ENCODE peak calls at places on chromosome 11, in eight cellular contexts. Q, G, F, Y, E, H, J and Z are unnamed samples.

GRCh38 chr11:16356751-16357365 is 512 bp upstream of the SOX6 start:
- DNase-seq in Q (peak; percentile 38), Y (no peak), H (no peak), J (no peak), G (no peak), F (no peak), E (peak; percentile 7), Z (no peak)

GRCh38 chr11:70080763-70081162 is 2.6 kb downstream of the ANO1 start:
- DNase-seq in Y (no peak), J (no peak), Q (peak; percentile 19), F (no peak), H (no peak), G (no peak), E (no peak), Z (no peak)

GRCh38 chr11:95790933-95791247 is 592 bp downstream of the CEP57 start:
- DNase-seq in F (peak; percentile 82), E (peak; percentile 63), Y (peak; percentile 87), Q (peak; percentile 55), G (peak; percentile 51), H (peak; percentile 29), J (peak; percentile 25), Z (peak; percentile 73)

GRCh38 chr11:9653871-9654270 is 10.0 kb upstream of the SWAP70 start:
- DNase-seq in Q (no peak), G (no peak), H (no peak), E (no peak), Y (no peak), F (no peak), J (no peak), Z (no peak)

GRCh38 chr11:1157645-1158591 is at the start of gene MUC5AC:
- DNase-seq in Y (no peak), F (no peak), E (no peak), H (no peak), G (no peak), Q (no peak), J (no peak), Z (peak; percentile 67)

GRCh38 chr11:117232022-117232878 is at the start of the genes PCSK7 and RNF214:
- DNase-seq in G (peak; percentile 80), E (peak; percentile 61), Q (peak; percentile 67), J (no peak), Y (peak; percentile 66), H (peak; percentile 35), F (peak; percentile 53), Z (peak; percentile 88)

GRCh38 chr11:122406466-122406865 is 249.1 kb upstream of the UBASH3B start:
- DNase-seq in F (no peak), Y (no peak), Q (no peak), H (no peak), G (no peak), E (no peak), J (no peak), Z (no peak)

GRCh38 chr11:72799441-72799840 is 5.6 kb upstream of the STARD10 start:
- DNase-seq in F (no peak), Y (no peak), E (no peak), H (no peak), J (no peak), Q (no peak), G (no peak), Z (no peak)

GRCh38 chr11:32172771-32173170 is 81.9 kb downstream of the RCN1 start:
- DNase-seq in Y (no peak), J (no peak), Q (no peak), G (peak; percentile 14), E (peak; percentile 19), F (no peak), H (no peak), Z (no peak)